ENCODE peak calls at places on chromosomes 1 and 21, in seven cellular contexts. B is thoracic aorta; V is colonic mucosa; Y is sigmoid colon; Q is adipocyte; C is CD8-positive, alpha-beta memory T cell; J is lower lobe of right lung. U is an unnamed sample.

GRCh38 chr1:39757501-39757900 is 13.6 kb downstream of the OXCT2 start:
- DNase-seq in Q (no peak), V (no peak), B (no peak), Y (no peak), C (no peak), J (no peak), U (no peak)

GRCh38 chr1:162319510-162320160 is 57.0 kb downstream of the SPATA46 start:
- DNase-seq in J (no peak), Q (peak; percentile 4), Y (no peak), V (no peak), B (no peak), C (no peak), U (no peak)

GRCh38 chr1:205355054-205355453 is 1.7 kb downstream of the KLHDC8A start:
- DNase-seq in Y (no peak), J (peak; percentile 87), B (no peak), C (no peak), Q (no peak), V (peak; percentile 92), U (no peak)

GRCh38 chr1:154755858-154756730 is 114.0 kb downstream of the KCNN3 start:
- DNase-seq in J (no peak), Y (peak; percentile 55), V (no peak), C (no peak), Q (no peak), B (no peak), U (no peak)

GRCh38 chr1:202710070-202711025 is at the start of gene SYT2:
- DNase-seq in V (peak; percentile 21), B (no peak), C (no peak), Y (peak; percentile 63), Q (peak; percentile 54), J (no peak), U (no peak)

GRCh38 chr21:16742116-16742515 is 770.7 kb upstream of the CXADR start:
- DNase-seq in B (no peak), J (no peak), Y (peak; percentile 78), C (no peak), V (peak; percentile 23), Q (no peak), U (no peak)

GRCh38 chr1:91900538-91900937 is 14.6 kb upstream of the TGFBR3 start:
- DNase-seq in V (no peak), J (no peak), C (no peak), Q (peak; percentile 94), B (no peak), Y (no peak), U (no peak)

GRCh38 chr1:61261585-61261984 is 179.2 kb downstream of the NFIA start:
- DNase-seq in Y (no peak), C (no peak), V (no peak), J (no peak), Q (peak; percentile 45), B (no peak), U (no peak)

GRCh38 chr1:1777950-1778826 is at the start of gene NADK:
- DNase-seq in Y (peak; percentile 78), J (peak; percentile 78), Q (peak; percentile 86), B (no peak), C (peak; percentile 74), V (peak; percentile 64), U (peak; percentile 82)

GRCh38 chr1:53600486-53600885 is 138.5 kb downstream of the GLIS1 start:
- DNase-seq in C (peak; percentile 31), Y (peak; percentile 45), Q (no peak), J (no peak), B (no peak), V (no peak), U (no peak)

GRCh38 chr21:19048088-19048672 is 644.6 kb upstream of the TMPRSS15 start:
- DNase-seq in B (no peak), J (no peak), Q (no peak), V (peak; percentile 49), Y (no peak), C (no peak), U (no peak)

GRCh38 chr1:33612877-33613487 is 140.5 kb downstream of the ZSCAN20 start:
- DNase-seq in J (no peak), C (no peak), B (no peak), V (peak; percentile 41), Q (peak; percentile 87), Y (no peak), U (no peak)

GRCh38 chr1:220748091-220748934 is at the start of gene MTARC2:
- DNase-seq in C (no peak), Y (peak; percentile 92), J (peak; percentile 86), V (peak; percentile 86), B (peak; percentile 56), Q (peak; percentile 89), U (no peak)

GRCh38 chr1:19676438-19676922 is 11.8 kb downstream of the HTR6 start:
- DNase-seq in V (peak; percentile 49), Q (peak; percentile 79), B (peak; percentile 26), C (no peak), J (no peak), Y (peak; percentile 78), U (no peak)

GRCh38 chr1:58870298-58870676 is 86.4 kb upstream of the JUN start:
- DNase-seq in V (peak; percentile 78), Q (no peak), Y (no peak), B (no peak), C (no peak), J (no peak), U (no peak)

GRCh38 chr1:175221548-175222175 is 29.1 kb upstream of the KIAA0040 start:
- DNase-seq in Y (no peak), C (no peak), B (no peak), V (peak; percentile 38), J (peak; percentile 53), Q (no peak), U (no peak)

GRCh38 chr1:42949312-42950145 is 9.1 kb downstream of the SLC2A1 start:
- DNase-seq in Y (no peak), Q (no peak), V (no peak), B (no peak), C (no peak), J (no peak), U (no peak)

GRCh38 chr1:223183268-223183862 is 40.3 kb upstream of the TLR5 start:
- DNase-seq in Y (no peak), Q (no peak), J (no peak), C (no peak), V (no peak), B (no peak), U (no peak)

GRCh38 chr1:53110370-53111072 is 31.9 kb downstream of the SLC1A7 start:
- DNase-seq in Y (no peak), B (no peak), C (no peak), V (no peak), J (peak; percentile 78), Q (peak; percentile 56), U (no peak)

GRCh38 chr1:195909061-195909460 is 699.2 kb downstream of the KCNT2 start:
- DNase-seq in C (no peak), V (no peak), B (no peak), J (no peak), Y (no peak), Q (peak; percentile 42), U (no peak)

GRCh38 chr21:36630485-36631206 is 68.3 kb upstream of the SIM2 start:
- DNase-seq in C (peak; percentile 44), Y (no peak), Q (peak; percentile 60), V (peak; percentile 73), B (no peak), J (peak; percentile 67), U (peak; percentile 39)

DNA sequence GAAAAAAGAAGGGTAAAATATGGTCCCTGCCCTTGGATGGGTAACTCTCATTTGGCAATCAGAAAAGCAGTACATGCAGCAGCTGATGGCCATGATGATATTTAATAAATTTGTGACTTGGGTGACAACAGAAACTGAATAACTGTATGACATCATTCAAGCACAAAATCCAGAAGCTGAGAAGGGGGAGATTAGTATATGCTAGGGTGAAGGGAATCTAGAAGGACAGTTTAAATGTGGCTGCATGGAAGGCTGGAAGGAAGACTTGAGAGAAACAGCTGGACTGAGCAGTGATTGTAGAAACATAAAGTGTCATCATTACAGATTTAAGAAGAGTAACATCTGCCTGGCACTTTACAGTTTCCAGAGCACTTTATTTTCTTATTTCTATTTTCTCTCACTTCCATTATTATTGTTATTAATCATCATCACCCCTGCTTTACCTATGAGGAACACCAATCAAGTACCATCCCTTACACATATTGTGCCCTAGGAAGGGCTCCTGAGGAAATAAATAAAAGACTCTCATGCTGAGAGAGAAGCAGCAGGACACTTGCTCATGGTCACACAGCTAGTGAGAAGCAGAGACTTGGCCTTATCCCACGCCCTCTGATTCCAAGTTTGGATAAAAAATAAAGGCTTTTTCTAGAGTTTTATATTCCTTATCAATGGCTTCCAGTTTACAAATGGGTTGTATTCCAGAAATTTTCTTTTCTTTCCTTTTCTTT is 207.2 kb downstream of the PBX1 start:
- DNase-seq in J (no peak), Q (no peak), C (no peak), V (no peak), Y (no peak), B (no peak), U (no peak)
- H3K9me3 ChIP-seq in J (no peaks in the 10 kb centered on the region), Q (no peaks in the 10 kb centered on the region), C (no peaks in the 10 kb centered on the region), V (no peaks in the 10 kb centered on the region), Y (no peaks in the 10 kb centered on the region), B (no peaks in the 10 kb centered on the region), U (no peaks in the 10 kb centered on the region)

DNA sequence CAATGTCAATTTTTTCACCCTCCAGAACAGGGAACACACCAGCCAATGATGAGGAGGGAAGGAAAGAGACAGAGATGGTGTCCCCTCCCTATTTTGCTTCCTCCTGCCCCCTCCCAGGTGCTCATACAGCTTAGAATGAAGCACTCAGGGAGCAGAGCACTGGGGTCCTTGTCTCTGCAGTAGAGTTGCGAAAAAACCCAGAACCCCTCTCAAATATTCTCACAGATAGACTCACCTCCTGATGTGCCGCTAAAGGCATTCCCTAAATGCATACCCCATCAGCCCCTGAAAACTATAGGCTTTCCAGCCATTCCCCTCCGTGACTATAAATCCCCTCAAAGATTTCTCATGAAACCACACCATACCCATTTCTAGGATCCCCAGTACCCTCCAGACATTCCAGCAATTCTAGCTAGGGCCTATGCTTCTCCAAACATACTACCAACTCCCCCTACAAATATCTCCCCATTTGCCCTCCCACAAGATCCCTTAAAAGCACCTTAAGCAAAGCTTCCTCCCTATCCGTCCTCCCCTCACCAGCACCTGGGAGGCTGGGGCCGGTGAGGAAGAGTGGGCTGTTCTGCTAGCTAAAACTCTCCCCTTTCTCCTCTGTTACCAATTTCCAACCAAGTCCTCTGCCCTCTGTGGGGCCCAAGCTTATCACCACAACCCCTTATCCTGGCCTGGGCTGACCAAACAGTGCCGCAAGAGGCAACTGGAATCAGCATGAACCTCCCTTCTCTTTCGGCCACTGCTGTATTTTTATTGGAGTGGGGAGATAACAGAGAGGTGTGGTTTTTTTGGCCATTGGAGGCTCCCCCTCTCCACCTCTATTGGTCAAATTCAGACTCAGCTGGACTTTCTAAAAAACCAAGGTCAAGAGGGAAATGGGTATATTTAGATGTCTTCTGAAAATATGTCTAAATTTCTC is 54.7 kb downstream of the RHBG start:
- DNase-seq in V (no peak), J (no peak), Q (no peak), Y (no peak), C (no peak), B (no peak), U (no peak)
- H3K9me3 ChIP-seq in V (no peaks in the 10 kb centered on the region), J (no peaks in the 10 kb centered on the region), Q (no peaks in the 10 kb centered on the region), Y (no peaks in the 10 kb centered on the region), C (no peaks in the 10 kb centered on the region), B (no peaks in the 10 kb centered on the region), U (no peaks in the 10 kb centered on the region)

DNA sequence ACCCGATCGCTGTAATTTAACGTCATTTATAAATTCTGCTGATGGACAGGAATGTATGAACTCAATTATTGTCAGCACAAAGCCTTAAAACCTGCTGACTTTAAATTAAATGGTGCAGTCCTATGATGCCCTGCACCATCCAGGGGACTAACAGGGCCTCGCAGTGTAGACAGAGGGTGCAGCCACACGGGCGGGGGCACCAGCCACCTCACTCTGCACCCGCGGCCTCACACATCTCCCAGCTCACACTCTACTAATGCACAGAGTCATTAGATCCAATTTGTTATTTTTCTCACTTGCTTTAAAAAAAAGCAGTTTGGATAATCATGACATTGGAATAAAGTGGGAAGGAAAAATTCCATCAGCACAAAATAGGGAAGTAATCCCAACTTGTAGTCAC is 49.7 kb downstream of the PROX1 start:
- DNase-seq in Q (no peak), B (no peak), J (no peak), C (no peak), Y (no peak), V (no peak), U (no peak)
- H3K9me3 ChIP-seq in Q (no peaks in the 10 kb centered on the region), B (no peaks in the 10 kb centered on the region), J (no peaks in the 10 kb centered on the region), C (no peaks in the 10 kb centered on the region), Y (no peaks in the 10 kb centered on the region), V (no peaks in the 10 kb centered on the region), U (no peaks in the 10 kb centered on the region)

GRCh38 chr21:14073615-14074014 is 137.1 kb downstream of the LIPI start:
- DNase-seq in B (no peak), Y (no peak), J (no peak), Q (no peak), C (no peak), V (no peak), U (no peak)
- H3K9me3 ChIP-seq in B (peaks cover 10% of the 10 kb centered on the region), Y (no peaks in the 10 kb centered on the region), J (peaks cover 4% of the 10 kb centered on the region), Q (no peaks in the 10 kb centered on the region), C (no peaks in the 10 kb centered on the region), V (no peaks in the 10 kb centered on the region), U (no peaks in the 10 kb centered on the region)